ENCODE peak calls at places on chromosomes 12 and 14, in seven cellular contexts. One of them, this sample, is unnamed.

GRCh38 chr12:62299617-62300016 is 39.4 kb downstream of the USP15 start:
- DNase-seq in HepG2: no peak
- DNase-seq in transverse colon: no peak
- DNase-seq in K562: no peak
- DNase-seq in SK-N-SH: no peak
- DNase-seq in esophagus muscularis mucosa: no peak
- DNase-seq in A549: no peak
- DNase-seq in this sample: no peak

GRCh38 chr12:28258998-28259397 is 68.7 kb downstream of the CCDC91 start:
- DNase-seq in esophagus muscularis mucosa: no peak
- DNase-seq in transverse colon: no peak
- DNase-seq in SK-N-SH: no peak
- DNase-seq in A549: no peak
- DNase-seq in HepG2: no peak
- DNase-seq in K562: no peak
- DNase-seq in this sample: no peak

GRCh38 chr12:131604146-131604844 is 106.6 kb upstream of the SFSWAP start:
- DNase-seq in A549: no peak
- DNase-seq in SK-N-SH: no peak
- DNase-seq in esophagus muscularis mucosa: no peak
- DNase-seq in transverse colon: peak; percentile 31
- DNase-seq in K562: no peak
- DNase-seq in HepG2: no peak
- DNase-seq in this sample: no peak

GRCh38 chr14:56608682-56609081 is 29.1 kb downstream of the TMEM260 start:
- DNase-seq in SK-N-SH: no peak
- DNase-seq in HepG2: no peak
- DNase-seq in A549: no peak
- DNase-seq in K562: no peak
- DNase-seq in transverse colon: no peak
- DNase-seq in esophagus muscularis mucosa: no peak
- DNase-seq in this sample: no peak

GRCh38 chr12:34405286-34406227 is 383.3 kb downstream of the ALG10 start:
- DNase-seq in transverse colon: peak; percentile 3
- DNase-seq in HepG2: no peak
- DNase-seq in A549: no peak
- DNase-seq in esophagus muscularis mucosa: peak; percentile 60
- DNase-seq in SK-N-SH: peak; percentile 0
- DNase-seq in K562: peak; percentile 1
- DNase-seq in this sample: peak; percentile 69

GRCh38 chr12:67091204-67091603 is 178.0 kb upstream of the CAND1 start:
- DNase-seq in transverse colon: no peak
- DNase-seq in SK-N-SH: no peak
- DNase-seq in A549: no peak
- DNase-seq in esophagus muscularis mucosa: no peak
- DNase-seq in K562: no peak
- DNase-seq in HepG2: no peak
- DNase-seq in this sample: no peak

GRCh38 chr12:123696641-123697040 is 15.5 kb upstream of the ATP6V0A2 start:
- DNase-seq in A549: no peak
- DNase-seq in esophagus muscularis mucosa: no peak
- DNase-seq in K562: no peak
- DNase-seq in HepG2: no peak
- DNase-seq in SK-N-SH: no peak
- DNase-seq in transverse colon: no peak
- DNase-seq in this sample: no peak

GRCh38 chr14:61551419-61551818 is 143.9 kb upstream of the HIF1A start:
- DNase-seq in K562: no peak
- DNase-seq in A549: no peak
- DNase-seq in transverse colon: no peak
- DNase-seq in SK-N-SH: no peak
- DNase-seq in HepG2: no peak
- DNase-seq in esophagus muscularis mucosa: no peak
- DNase-seq in this sample: no peak

GRCh38 chr12:85782711-85783110 is 53.5 kb downstream of the RASSF9 start:
- DNase-seq in esophagus muscularis mucosa: no peak
- DNase-seq in A549: no peak
- DNase-seq in K562: no peak
- DNase-seq in SK-N-SH: no peak
- DNase-seq in transverse colon: no peak
- DNase-seq in HepG2: no peak
- DNase-seq in this sample: no peak

GRCh38 chr14:21100931-21101330 is at the start of gene TMEM253:
- DNase-seq in SK-N-SH: no peak
- DNase-seq in HepG2: no peak
- DNase-seq in A549: no peak
- DNase-seq in esophagus muscularis mucosa: no peak
- DNase-seq in K562: no peak
- DNase-seq in transverse colon: peak; percentile 84
- DNase-seq in this sample: peak; percentile 58

GRCh38 chr14:99357856-99358390 is 85.9 kb upstream of the BCL11B start:
- DNase-seq in HepG2: no peak
- DNase-seq in A549: no peak
- DNase-seq in transverse colon: no peak
- DNase-seq in SK-N-SH: no peak
- DNase-seq in esophagus muscularis mucosa: no peak
- DNase-seq in K562: no peak
- DNase-seq in this sample: no peak

GRCh38 chr12:120100630-120101029 is 15.9 kb downstream of the RAB35 start:
- DNase-seq in K562: no peak
- DNase-seq in esophagus muscularis mucosa: no peak
- DNase-seq in A549: no peak
- DNase-seq in transverse colon: peak; percentile 46
- DNase-seq in HepG2: no peak
- DNase-seq in SK-N-SH: peak; percentile 86
- DNase-seq in this sample: no peak

GRCh38 chr12:53776872-53777271 is 25.1 kb upstream of the CISTR start:
- DNase-seq in HepG2: no peak
- DNase-seq in A549: no peak
- DNase-seq in SK-N-SH: no peak
- DNase-seq in transverse colon: no peak
- DNase-seq in esophagus muscularis mucosa: no peak
- DNase-seq in K562: no peak
- DNase-seq in this sample: no peak

GRCh38 chr12:82174936-82175335 is 183.3 kb downstream of the CCDC59 start:
- DNase-seq in SK-N-SH: no peak
- DNase-seq in K562: no peak
- DNase-seq in transverse colon: no peak
- DNase-seq in esophagus muscularis mucosa: no peak
- DNase-seq in A549: no peak
- DNase-seq in HepG2: no peak
- DNase-seq in this sample: no peak

GRCh38 chr12:132486576-132486975 is 3.4 kb upstream of the FBRSL1 start:
- DNase-seq in K562: no peak
- DNase-seq in SK-N-SH: no peak
- DNase-seq in HepG2: no peak
- DNase-seq in esophagus muscularis mucosa: no peak
- DNase-seq in transverse colon: no peak
- DNase-seq in A549: no peak
- DNase-seq in this sample: no peak

GRCh38 chr14:95998656-95999055 is 40.5 kb upstream of the C14orf132 start:
- DNase-seq in SK-N-SH: peak; percentile 43
- DNase-seq in K562: no peak
- DNase-seq in A549: no peak
- DNase-seq in esophagus muscularis mucosa: no peak
- DNase-seq in transverse colon: no peak
- DNase-seq in HepG2: no peak
- DNase-seq in this sample: no peak

GRCh38 chr12:6266431-6267006 is 44.0 kb upstream of the PLEKHG6 start:
- DNase-seq in esophagus muscularis mucosa: no peak
- DNase-seq in A549: no peak
- DNase-seq in SK-N-SH: no peak
- DNase-seq in HepG2: no peak
- DNase-seq in transverse colon: no peak
- DNase-seq in K562: no peak
- DNase-seq in this sample: no peak

GRCh38 chr12:5733136-5733755 is 211.8 kb downstream of the ANO2 start:
- DNase-seq in K562: no peak
- DNase-seq in HepG2: no peak
- DNase-seq in esophagus muscularis mucosa: no peak
- DNase-seq in A549: no peak
- DNase-seq in transverse colon: no peak
- DNase-seq in SK-N-SH: no peak
- DNase-seq in this sample: no peak

GRCh38 chr14:87097021-87097420 is 896.0 kb downstream of the GALC start:
- DNase-seq in esophagus muscularis mucosa: no peak
- DNase-seq in transverse colon: no peak
- DNase-seq in SK-N-SH: no peak
- DNase-seq in A549: no peak
- DNase-seq in K562: no peak
- DNase-seq in HepG2: no peak
- DNase-seq in this sample: no peak

GRCh38 chr12:25590021-25590721 is 37.1 kb upstream of the LMNTD1 start:
- DNase-seq in esophagus muscularis mucosa: no peak
- DNase-seq in A549: no peak
- DNase-seq in SK-N-SH: no peak
- DNase-seq in K562: no peak
- DNase-seq in HepG2: no peak
- DNase-seq in transverse colon: no peak
- DNase-seq in this sample: no peak

GRCh38 chr12:52053570-52054209 is 2.4 kb downstream of the NR4A1 start:
- DNase-seq in esophagus muscularis mucosa: no peak
- DNase-seq in SK-N-SH: no peak
- DNase-seq in A549: no peak
- DNase-seq in transverse colon: peak; percentile 57
- DNase-seq in HepG2: no peak
- DNase-seq in K562: no peak
- DNase-seq in this sample: no peak
- H3K4me3 ChIP-seq in esophagus muscularis mucosa: peak overlapping the region; percentile 71
- H3K4me3 ChIP-seq in SK-N-SH: no peak overlapping the region
- H3K4me3 ChIP-seq in A549: peak overlapping the region; percentile 75
- H3K4me3 ChIP-seq in transverse colon: peak overlapping the region; percentile 67
- H3K4me3 ChIP-seq in HepG2: no peak overlapping the region
- H3K4me3 ChIP-seq in K562: no peak overlapping the region
- H3K4me3 ChIP-seq in this sample: peak overlapping the region; percentile 74

DNA sequence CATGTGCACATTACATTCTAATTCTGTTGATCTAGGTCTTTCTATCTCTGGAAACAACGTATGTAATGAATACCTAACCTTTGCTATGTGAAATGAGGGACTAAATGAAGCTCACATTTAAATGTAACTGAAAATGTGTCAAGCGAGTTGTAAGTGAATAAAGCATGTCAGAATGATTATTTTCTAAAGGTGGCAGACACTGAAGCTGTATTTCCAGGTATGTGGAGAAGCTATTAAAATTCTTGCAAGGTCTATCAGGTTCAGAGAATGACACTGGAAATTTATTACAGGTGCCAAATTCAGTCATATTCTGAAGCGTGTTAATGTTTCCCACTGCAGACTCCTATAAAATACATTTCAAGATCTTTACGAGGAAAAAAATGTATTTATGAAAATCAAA is 641.4 kb downstream of the RPS29 start:
- DNase-seq in K562: no peak
- DNase-seq in HepG2: no peak
- DNase-seq in A549: no peak
- DNase-seq in transverse colon: no peak
- DNase-seq in esophagus muscularis mucosa: no peak
- DNase-seq in SK-N-SH: no peak
- DNase-seq in this sample: no peak
- TF ChIP-seq EP300 in K562: no peak
- TF ChIP-seq EP300 in HepG2: no peak
- TF ChIP-seq EP300 in A549: no peak
- TF ChIP-seq EP300 in transverse colon: no peak
- TF ChIP-seq EP300 in esophagus muscularis mucosa: no peak
- TF ChIP-seq EP300 in SK-N-SH: no peak
- TF ChIP-seq EP300 in this sample: no peak

GRCh38 chr14:92322516-92322915 is 449 bp upstream of the SLC24A4 start:
- DNase-seq in transverse colon: no peak
- DNase-seq in A549: no peak
- DNase-seq in HepG2: no peak
- DNase-seq in K562: no peak
- DNase-seq in esophagus muscularis mucosa: no peak
- DNase-seq in SK-N-SH: no peak
- DNase-seq in this sample: no peak
- H3K4me3 ChIP-seq in transverse colon: peak overlapping the region; percentile 48
- H3K4me3 ChIP-seq in A549: peak overlapping the region; percentile 54
- H3K4me3 ChIP-seq in HepG2: no peak overlapping the region
- H3K4me3 ChIP-seq in K562: no peak overlapping the region
- H3K4me3 ChIP-seq in esophagus muscularis mucosa: peak overlapping the region; percentile 56
- H3K4me3 ChIP-seq in SK-N-SH: no peak overlapping the region
- H3K4me3 ChIP-seq in this sample: peak overlapping the region; percentile 51

GRCh38 chr12:12784911-12785814 is at the start of gene APOLD1:
- DNase-seq in esophagus muscularis mucosa: no peak
- DNase-seq in HepG2: no peak
- DNase-seq in transverse colon: no peak
- DNase-seq in SK-N-SH: no peak
- DNase-seq in A549: no peak
- DNase-seq in K562: no peak
- DNase-seq in this sample: no peak

GRCh38 chr12:12788675-12789368 is 3.4 kb downstream of the APOLD1 start:
- DNase-seq in A549: peak; percentile 57
- DNase-seq in esophagus muscularis mucosa: no peak
- DNase-seq in HepG2: peak; percentile 74
- DNase-seq in SK-N-SH: peak; percentile 66
- DNase-seq in transverse colon: peak; percentile 79
- DNase-seq in K562: peak; percentile 49
- DNase-seq in this sample: no peak

GRCh38 chr12:12788131-12788530 is 2.7 kb downstream of the APOLD1 start:
- DNase-seq in K562: no peak
- DNase-seq in esophagus muscularis mucosa: no peak
- DNase-seq in SK-N-SH: no peak
- DNase-seq in A549: no peak
- DNase-seq in transverse colon: no peak
- DNase-seq in HepG2: no peak
- DNase-seq in this sample: no peak

GRCh38 chr12:12786371-12786715 is 884 bp downstream of the APOLD1 start:
- DNase-seq in K562: no peak
- DNase-seq in SK-N-SH: no peak
- DNase-seq in transverse colon: no peak
- DNase-seq in A549: no peak
- DNase-seq in HepG2: no peak
- DNase-seq in esophagus muscularis mucosa: no peak
- DNase-seq in this sample: no peak

DNA sequence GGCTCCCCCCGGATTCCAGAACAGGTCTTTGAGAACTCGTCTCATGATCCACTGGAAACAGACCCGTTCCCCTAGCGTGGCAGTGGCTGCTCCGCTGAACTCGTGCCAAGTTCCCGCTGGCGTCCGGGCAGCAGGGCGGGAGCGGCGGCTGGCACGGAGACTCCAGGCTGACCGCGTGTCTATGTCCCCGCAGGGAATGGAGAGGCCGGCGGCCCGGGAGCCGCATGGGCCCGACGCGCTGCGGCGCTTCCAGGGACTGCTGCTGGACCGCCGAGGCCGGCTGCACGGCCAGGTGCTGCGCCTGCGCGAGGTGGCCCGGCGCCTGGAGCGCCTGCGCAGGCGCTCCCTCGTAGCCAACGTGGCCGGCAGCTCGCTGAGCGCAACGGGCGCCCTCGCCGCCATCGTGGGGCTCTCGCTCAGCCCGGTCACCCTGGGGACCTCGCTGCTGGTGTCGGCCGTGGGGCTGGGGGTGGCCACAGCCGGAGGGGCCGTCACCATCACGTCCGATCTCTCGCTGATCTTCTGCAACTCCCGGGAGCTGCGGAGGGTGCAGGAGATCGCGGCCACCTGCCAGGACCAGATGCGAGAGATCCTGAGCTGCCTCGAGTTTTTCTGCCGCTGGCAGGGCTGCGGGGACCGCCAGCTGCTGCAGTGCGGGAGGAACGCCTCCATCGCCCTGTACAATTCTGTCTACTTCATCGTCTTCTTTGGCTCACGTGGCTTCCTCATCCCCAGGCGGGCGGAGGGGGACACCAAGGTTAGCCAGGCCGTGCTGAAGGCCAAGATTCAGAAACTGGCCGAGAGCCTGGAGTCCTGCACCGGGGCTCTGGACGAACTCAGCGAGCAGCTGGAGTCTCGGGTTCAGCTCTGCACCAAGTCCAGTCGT is 1.5 kb downstream of the APOLD1 start:
- DNase-seq in K562: peak; percentile 93
- DNase-seq in SK-N-SH: peak; percentile 97
- DNase-seq in esophagus muscularis mucosa: no peak
- DNase-seq in A549: peak; percentile 91
- DNase-seq in transverse colon: peak; percentile 81
- DNase-seq in HepG2: peak; percentile 32
- DNase-seq in this sample: peak; percentile 87
- TF ChIP-seq EP300 in K562: no peak
- TF ChIP-seq EP300 in SK-N-SH: peak; percentile 22
- TF ChIP-seq EP300 in esophagus muscularis mucosa: no peak
- TF ChIP-seq EP300 in A549: no peak
- TF ChIP-seq EP300 in transverse colon: no peak
- TF ChIP-seq EP300 in HepG2: no peak
- TF ChIP-seq EP300 in this sample: no peak